ENCODE peak calls at places on chromosomes 2 and 18, in eight cellular contexts. S is AG04450, L is epithelial cell of esophagus, C is pancreas, D is neural progenitor cell, B is BJ, E is suprapubic skin, N is colonic mucosa. G is an unnamed sample.
A peak's percentile ranks its signal among the peaks of the same experiment; 100 is the strongest.

GRCh38 chr2:127389778-127390435 is 2.1 kb upstream of the MAP3K2 start:
- DNase-seq in N (no peak), B (no peak), S (no peak), L (no peak), C (no peak), E (no peak), D (no peak), G (no peak)

GRCh38 chr2:231780123-231780908 is 766 bp downstream of the PDE6D start:
- DNase-seq in D (peak; percentile 69), C (peak; percentile 44), S (no peak), E (peak; percentile 72), L (peak; percentile 56), B (no peak), N (peak; percentile 27), G (peak; percentile 5)

GRCh38 chr2:44550571-44550970 is 188.8 kb downstream of the CAMKMT start:
- DNase-seq in B (no peak), S (no peak), N (no peak), L (peak; percentile 68), C (no peak), E (no peak), D (no peak), G (peak; percentile 32)

GRCh38 chr18:59884331-59884730 is 15.5 kb upstream of the PMAIP1 start:
- DNase-seq in C (no peak), N (no peak), S (no peak), L (no peak), D (no peak), E (no peak), B (no peak), G (no peak)

GRCh38 chr2:240929364-240930095 is 23.4 kb downstream of the CROCC2 start:
- DNase-seq in N (peak; percentile 13), D (no peak), L (no peak), S (no peak), B (no peak), E (peak; percentile 28), C (no peak), G (no peak)

GRCh38 chr18:71443726-71444480 is 1100.2 kb downstream of the CBLN2 start:
- DNase-seq in E (no peak), S (no peak), N (no peak), B (no peak), L (no peak), D (no peak), C (no peak), G (peak; percentile 53)

GRCh38 chr2:200405599-200406298 is 99.3 kb downstream of the SPATS2L start:
- DNase-seq in C (no peak), N (peak; percentile 51), L (peak; percentile 89), S (peak; percentile 47), D (no peak), B (peak; percentile 74), E (no peak), G (peak; percentile 90)

GRCh38 chr2:136994793-136995192 is 229.4 kb downstream of the THSD7B start:
- DNase-seq in L (no peak), E (no peak), D (no peak), B (no peak), S (no peak), N (no peak), C (no peak), G (no peak)

GRCh38 chr2:183186296-183186695 is 62.1 kb downstream of the NUP35 start:
- DNase-seq in E (no peak), N (no peak), C (no peak), S (no peak), B (no peak), D (no peak), L (no peak), G (no peak)

GRCh38 chr18:63540131-63540530 is 2.0 kb upstream of the SERPINB12 start:
- DNase-seq in E (no peak), D (peak; percentile 34), N (no peak), S (no peak), B (peak; percentile 26), C (no peak), L (no peak), G (peak; percentile 33)

GRCh38 chr2:134429886-134430285 is 176.0 kb downstream of the MGAT5 start:
- DNase-seq in S (no peak), N (no peak), C (no peak), B (no peak), E (no peak), L (no peak), D (no peak), G (no peak)

GRCh38 chr18:12751891-12752290 is 49.0 kb downstream of the PSMG2 start:
- DNase-seq in S (no peak), B (no peak), L (no peak), C (no peak), E (no peak), N (no peak), D (no peak), G (no peak)

GRCh38 chr2:145682536-145683157 is 1162.7 kb upstream of the ZEB2 start:
- DNase-seq in L (peak; percentile 72), B (no peak), N (no peak), E (no peak), S (no peak), D (peak; percentile 30), C (no peak), G (peak; percentile 55)

GRCh38 chr2:118145806-118146205 is 57.5 kb downstream of the INSIG2 start:
- DNase-seq in C (no peak), L (peak; percentile 30), N (no peak), B (no peak), S (no peak), D (no peak), E (no peak), G (no peak)

GRCh38 chr18:66867653-66868052 is 263.8 kb upstream of the CDH19 start:
- DNase-seq in C (no peak), D (no peak), E (no peak), B (no peak), S (no peak), N (no peak), L (peak; percentile 71), G (no peak)

GRCh38 chr18:46070683-46071614 is 1.1 kb downstream of the PSTPIP2 start:
- DNase-seq in D (no peak), E (no peak), C (peak; percentile 78), S (no peak), L (no peak), N (no peak), B (no peak), G (no peak)

GRCh38 chr2:75356857-75357256 is 157.5 kb upstream of the TACR1 start:
- DNase-seq in N (no peak), S (no peak), E (no peak), C (no peak), D (no peak), B (no peak), L (no peak), G (no peak)

GRCh38 chr2:88127638-88127887 is 299 bp downstream of the FABP1 start:
- DNase-seq in N (no peak), B (no peak), S (no peak), D (no peak), L (no peak), C (no peak), E (no peak), G (no peak)

GRCh38 chr2:68487773-68488355 is 20.5 kb downstream of the APLF start:
- DNase-seq in B (no peak), S (no peak), E (no peak), D (peak; percentile 9), L (peak; percentile 42), N (no peak), C (no peak), G (peak; percentile 43)

DNA sequence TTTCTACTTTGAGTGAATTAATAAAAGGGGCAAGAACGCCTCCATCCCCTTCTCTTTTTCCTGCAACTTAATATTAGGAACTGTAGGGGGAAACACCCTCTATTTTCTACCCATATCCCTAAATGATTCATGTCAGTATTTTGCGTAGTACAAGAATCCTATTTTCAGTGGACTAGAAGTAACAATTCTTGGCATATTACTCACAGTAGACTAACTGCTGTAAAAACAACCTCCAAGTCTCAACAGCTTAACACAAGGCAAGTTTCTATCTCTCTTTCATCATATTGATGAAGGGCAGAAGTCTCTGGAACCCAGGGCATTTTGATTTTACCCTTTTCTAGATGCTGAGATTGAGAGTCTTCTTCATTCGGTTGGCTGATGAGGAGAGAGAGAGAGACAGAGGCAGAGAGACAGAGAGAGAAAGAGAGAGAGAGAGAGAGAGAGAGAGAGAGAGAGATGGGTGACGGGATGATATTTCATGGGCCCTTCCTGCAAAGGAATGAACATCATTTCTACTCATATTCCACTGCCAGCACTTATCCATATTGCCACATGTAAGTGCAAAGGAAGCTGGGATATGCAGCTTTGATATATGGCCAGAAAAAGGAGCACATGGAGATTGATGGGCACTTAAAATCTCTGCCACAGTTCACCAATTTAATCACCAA is 481.6 kb downstream of the LPIN1 start:
- DNase-seq in L (no peak), B (no peak), C (no peak), D (no peak), N (no peak), S (peak; percentile 15), E (no peak), G (peak; percentile 75)
- TF ChIP-seq CTCF in L (no peak), B (no peak), C (no peak), D (no peak), N (no peak), S (no peak), E (no peak), G (no peak)

GRCh38 chr2:79860233-79861058 is 347.6 kb downstream of the CTNNA2 start:
- DNase-seq in S (no peak), D (peak; percentile 61), N (no peak), B (peak; percentile 1), E (no peak), C (no peak), L (peak; percentile 2), G (peak; percentile 39)
- H3K4me3 ChIP-seq in S (no peak overlapping the region), D (no peak overlapping the region), N (no peak overlapping the region), B (no peak overlapping the region), E (no peak overlapping the region), C (no peak overlapping the region), L (no peak overlapping the region), G (no peak overlapping the region)

DNA sequence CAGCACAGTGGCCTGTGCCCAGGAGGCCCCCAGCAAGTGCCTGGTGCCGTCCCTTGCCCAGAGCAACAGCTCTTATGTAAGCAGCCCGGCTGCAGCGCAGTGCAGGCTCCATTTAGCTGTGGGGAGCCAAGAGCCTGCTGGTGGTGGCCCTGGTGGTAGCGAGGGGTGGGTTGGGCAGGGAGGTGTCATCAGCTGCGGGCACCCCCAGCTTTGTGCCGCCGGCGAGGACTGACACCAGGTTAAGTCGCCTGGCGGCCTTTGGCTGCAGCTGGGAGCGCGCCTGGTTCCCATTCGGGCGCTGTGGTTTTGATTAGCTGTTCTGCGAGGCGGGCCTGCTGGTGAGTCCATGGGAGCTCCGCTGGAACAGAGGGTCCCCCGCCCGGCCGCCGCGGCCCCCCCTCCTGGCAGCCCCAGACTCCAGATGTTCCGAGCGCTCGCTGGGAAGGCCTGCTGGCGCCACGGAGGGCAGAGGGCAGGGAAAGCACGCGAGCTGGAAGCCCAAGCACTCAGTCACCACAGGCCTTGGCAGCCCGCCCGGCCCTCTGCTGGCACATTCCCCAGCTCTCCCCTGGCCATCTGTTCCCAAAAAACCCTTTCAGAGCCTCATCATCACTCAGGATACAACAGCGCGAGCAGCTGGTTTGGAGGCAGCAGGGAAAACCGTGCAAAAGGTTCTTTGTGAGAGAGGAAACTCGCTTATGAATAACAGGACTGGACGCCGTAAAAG is 18.4 kb downstream of the ATOH8 start:
- DNase-seq in C (peak; percentile 98), S (peak; percentile 100), N (peak; percentile 92), E (peak; percentile 97), B (peak; percentile 99), D (peak; percentile 75), L (peak; percentile 88), G (peak; percentile 100)
- TF ChIP-seq CTCF in C (no peak), S (peak; percentile 30), N (no peak), E (no peak), B (peak; percentile 32), D (peak; percentile 19), L (peak; percentile 48), G (no peak)

DNA sequence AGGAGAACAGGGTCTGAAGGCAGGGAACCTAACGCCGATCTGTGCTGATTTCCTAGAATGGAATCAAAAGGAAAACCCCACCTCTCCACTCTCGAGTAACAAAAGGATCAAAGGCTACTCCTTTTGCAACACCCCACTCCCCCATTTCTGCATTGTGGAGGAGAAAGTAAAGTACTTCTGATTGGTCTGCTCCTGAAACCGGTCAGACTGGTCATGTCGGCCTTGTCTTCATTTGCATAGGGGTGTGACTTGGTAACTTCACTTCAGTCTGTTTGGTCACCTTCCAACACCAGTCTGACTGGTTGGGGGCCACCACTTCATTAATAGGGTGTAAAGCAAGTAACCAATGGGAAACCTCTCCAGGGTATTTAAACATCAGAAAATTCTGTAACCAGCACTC is 771.9 kb downstream of the ERBB4 start:
- DNase-seq in E (no peak), D (no peak), C (peak; percentile 17), L (peak; percentile 90), N (peak; percentile 59), B (no peak), S (no peak), G (no peak)
- H3K4me3 ChIP-seq in E (peak overlapping the region; percentile 1), D (no peak overlapping the region), C (no peak overlapping the region), L (peak overlapping the region; percentile 39), N (no peak overlapping the region), B (no peak overlapping the region), S (no peak overlapping the region), G (no peak overlapping the region)